ENCODE peak calls at places on chromosomes 1 and 21, in ten cellular contexts. One of them, this sample, is unnamed.

GRCh38 chr21:35438643-35439404 is 389.7 kb upstream of the RUNX1 start:
- DNase-seq in GM13977: peak
- DNase-seq in H9: no peak
- DNase-seq in foreskin fibroblast: no peak
- DNase-seq in progenitor cell of endocrine pancreas: no peak
- DNase-seq in B cell: peak
- DNase-seq in fibroblast of the aortic adventitia: peak
- DNase-seq in AG10803: no peak
- DNase-seq in lower leg skin: no peak
- DNase-seq in NB4: peak
- DNase-seq in this sample: peak

GRCh38 chr1:176884286-176884685 is 280.2 kb downstream of the ASTN1 start:
- DNase-seq in lower leg skin: peak
- DNase-seq in fibroblast of the aortic adventitia: no peak
- DNase-seq in progenitor cell of endocrine pancreas: no peak
- DNase-seq in NB4: no peak
- DNase-seq in B cell: no peak
- DNase-seq in H9: no peak
- DNase-seq in GM13977: no peak
- DNase-seq in foreskin fibroblast: no peak
- DNase-seq in AG10803: no peak
- DNase-seq in this sample: no peak

GRCh38 chr1:184755226-184756065 is 788 bp upstream of the EDEM3 start:
- DNase-seq in progenitor cell of endocrine pancreas: no peak
- DNase-seq in fibroblast of the aortic adventitia: no peak
- DNase-seq in H9: no peak
- DNase-seq in NB4: peak
- DNase-seq in B cell: no peak
- DNase-seq in GM13977: peak
- DNase-seq in lower leg skin: no peak
- DNase-seq in foreskin fibroblast: peak
- DNase-seq in AG10803: peak
- DNase-seq in this sample: no peak

GRCh38 chr1:40014812-40015594 is 25.5 kb upstream of the CAP1 start:
- DNase-seq in H9: no peak
- DNase-seq in NB4: no peak
- DNase-seq in AG10803: peak
- DNase-seq in progenitor cell of endocrine pancreas: no peak
- DNase-seq in fibroblast of the aortic adventitia: peak
- DNase-seq in foreskin fibroblast: peak
- DNase-seq in B cell: no peak
- DNase-seq in lower leg skin: no peak
- DNase-seq in GM13977: no peak
- DNase-seq in this sample: peak

GRCh38 chr1:97082160-97082848 is 360.7 kb downstream of the PTBP2 start:
- DNase-seq in B cell: no peak
- DNase-seq in fibroblast of the aortic adventitia: no peak
- DNase-seq in GM13977: no peak
- DNase-seq in foreskin fibroblast: no peak
- DNase-seq in progenitor cell of endocrine pancreas: no peak
- DNase-seq in NB4: no peak
- DNase-seq in AG10803: no peak
- DNase-seq in H9: no peak
- DNase-seq in lower leg skin: no peak
- DNase-seq in this sample: no peak

GRCh38 chr1:41331546-41331917 is 29.7 kb upstream of the FOXO6 start:
- DNase-seq in GM13977: no peak
- DNase-seq in AG10803: no peak
- DNase-seq in H9: no peak
- DNase-seq in foreskin fibroblast: no peak
- DNase-seq in fibroblast of the aortic adventitia: no peak
- DNase-seq in lower leg skin: no peak
- DNase-seq in NB4: no peak
- DNase-seq in B cell: no peak
- DNase-seq in progenitor cell of endocrine pancreas: no peak
- DNase-seq in this sample: no peak

GRCh38 chr1:157878059-157878458 is 36.5 kb upstream of the CD5L start:
- DNase-seq in GM13977: no peak
- DNase-seq in B cell: no peak
- DNase-seq in foreskin fibroblast: peak
- DNase-seq in NB4: peak
- DNase-seq in H9: peak
- DNase-seq in progenitor cell of endocrine pancreas: no peak
- DNase-seq in lower leg skin: no peak
- DNase-seq in AG10803: peak
- DNase-seq in fibroblast of the aortic adventitia: peak
- DNase-seq in this sample: peak

GRCh38 chr21:15604424-15604823 is 125.4 kb upstream of the USP25 start:
- DNase-seq in lower leg skin: no peak
- DNase-seq in progenitor cell of endocrine pancreas: no peak
- DNase-seq in B cell: no peak
- DNase-seq in H9: no peak
- DNase-seq in fibroblast of the aortic adventitia: peak
- DNase-seq in NB4: no peak
- DNase-seq in foreskin fibroblast: peak
- DNase-seq in GM13977: no peak
- DNase-seq in AG10803: peak
- DNase-seq in this sample: peak

GRCh38 chr1:167103236-167103894 is 9.5 kb downstream of the STYXL2 start:
- DNase-seq in lower leg skin: no peak
- DNase-seq in NB4: no peak
- DNase-seq in foreskin fibroblast: no peak
- DNase-seq in H9: peak
- DNase-seq in B cell: peak
- DNase-seq in GM13977: no peak
- DNase-seq in fibroblast of the aortic adventitia: no peak
- DNase-seq in AG10803: no peak
- DNase-seq in progenitor cell of endocrine pancreas: no peak
- DNase-seq in this sample: no peak

GRCh38 chr1:1360511-1361169 is 2.3 kb upstream of the MXRA8 start:
- DNase-seq in H9: no peak
- DNase-seq in AG10803: peak
- DNase-seq in progenitor cell of endocrine pancreas: peak
- DNase-seq in lower leg skin: peak
- DNase-seq in B cell: no peak
- DNase-seq in fibroblast of the aortic adventitia: peak
- DNase-seq in NB4: no peak
- DNase-seq in GM13977: no peak
- DNase-seq in foreskin fibroblast: peak
- DNase-seq in this sample: peak

GRCh38 chr1:190170321-190170720 is 307.3 kb downstream of the BRINP3 start:
- DNase-seq in foreskin fibroblast: peak
- DNase-seq in NB4: no peak
- DNase-seq in B cell: no peak
- DNase-seq in GM13977: no peak
- DNase-seq in fibroblast of the aortic adventitia: peak
- DNase-seq in H9: no peak
- DNase-seq in AG10803: no peak
- DNase-seq in lower leg skin: no peak
- DNase-seq in progenitor cell of endocrine pancreas: no peak
- DNase-seq in this sample: peak

GRCh38 chr1:65075123-65075976 is 72.7 kb upstream of the AK4 start:
- DNase-seq in GM13977: peak
- DNase-seq in progenitor cell of endocrine pancreas: peak
- DNase-seq in AG10803: peak
- DNase-seq in B cell: peak
- DNase-seq in foreskin fibroblast: peak
- DNase-seq in fibroblast of the aortic adventitia: peak
- DNase-seq in lower leg skin: no peak
- DNase-seq in H9: peak
- DNase-seq in NB4: peak
- DNase-seq in this sample: peak

GRCh38 chr1:170929835-170930554 is 5.3 kb upstream of the MROH9 start:
- DNase-seq in fibroblast of the aortic adventitia: peak
- DNase-seq in progenitor cell of endocrine pancreas: peak
- DNase-seq in AG10803: peak
- DNase-seq in H9: peak
- DNase-seq in foreskin fibroblast: peak
- DNase-seq in NB4: peak
- DNase-seq in B cell: no peak
- DNase-seq in GM13977: peak
- DNase-seq in lower leg skin: no peak
- DNase-seq in this sample: peak

DNA sequence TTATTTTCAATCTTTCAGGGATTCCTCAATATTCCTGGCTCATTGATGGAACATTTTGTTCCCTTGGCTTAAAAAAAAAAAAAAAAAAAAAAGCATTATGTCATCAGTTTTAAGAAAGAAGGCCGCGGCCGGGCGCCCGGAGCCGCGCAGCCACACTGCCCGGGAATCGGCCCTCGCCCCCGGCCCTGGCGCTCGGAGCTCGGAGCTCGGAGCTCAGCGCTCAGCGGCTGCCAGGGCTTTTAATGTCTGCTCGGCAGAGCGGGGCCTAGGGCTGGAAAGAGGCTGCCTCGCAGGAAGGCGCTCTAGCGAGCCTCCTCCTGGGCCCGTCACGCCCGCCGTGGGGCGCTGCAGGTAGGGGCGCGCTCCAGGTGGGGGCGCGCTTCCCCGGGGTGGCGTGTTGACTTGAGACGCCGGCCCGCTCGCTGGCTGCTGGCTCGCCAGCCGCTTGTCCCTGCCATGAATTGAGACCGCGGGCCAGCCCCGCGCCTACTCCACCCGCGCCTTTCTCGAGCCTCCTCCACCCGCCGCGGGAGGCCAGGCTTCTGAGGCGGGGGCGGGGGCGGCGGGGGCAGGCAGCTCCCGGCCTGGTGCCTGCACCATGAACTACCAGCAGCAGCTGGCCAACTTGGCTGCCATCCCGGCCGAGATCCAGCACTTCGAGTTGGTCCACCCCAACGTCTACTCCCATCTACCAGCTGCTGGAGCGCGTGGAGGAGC is 5.4 kb upstream of the TDRD5 start:
- DNase-seq in H9: peak
- DNase-seq in foreskin fibroblast: peak
- DNase-seq in GM13977: peak
- DNase-seq in AG10803: peak
- DNase-seq in NB4: no peak
- DNase-seq in fibroblast of the aortic adventitia: peak
- DNase-seq in B cell: no peak
- DNase-seq in progenitor cell of endocrine pancreas: peak
- DNase-seq in lower leg skin: peak
- DNase-seq in this sample: no peak
- TF ChIP-seq CTCF in H9: peak
- TF ChIP-seq CTCF in foreskin fibroblast: peak
- TF ChIP-seq CTCF in GM13977: peak
- TF ChIP-seq CTCF in AG10803: no peak
- TF ChIP-seq CTCF in NB4: no peak
- TF ChIP-seq CTCF in fibroblast of the aortic adventitia: no peak
- TF ChIP-seq CTCF in B cell: no peak
- TF ChIP-seq CTCF in progenitor cell of endocrine pancreas: peak
- TF ChIP-seq CTCF in lower leg skin: no peak
- TF ChIP-seq CTCF in this sample: peak

DNA sequence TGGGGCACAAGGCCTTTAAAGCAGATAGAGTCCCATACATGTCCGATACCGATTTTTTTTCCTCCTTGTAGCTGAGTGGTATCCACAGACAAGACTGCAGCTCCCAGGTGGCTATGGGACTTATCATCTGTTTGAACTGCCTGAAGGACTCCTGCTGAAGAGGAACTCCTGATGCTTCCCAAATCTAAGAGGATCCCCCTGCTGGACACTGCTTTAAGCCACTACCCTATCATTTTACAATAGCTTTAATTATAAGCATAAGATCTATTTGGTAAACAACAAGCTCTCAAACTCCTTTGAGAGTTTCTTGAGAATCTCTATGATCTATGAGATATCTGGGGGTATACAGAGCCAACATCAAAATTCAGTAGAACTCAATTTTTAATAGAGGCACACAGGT is 11.7 kb downstream of the NDC1 start:
- DNase-seq in GM13977: no peak
- DNase-seq in NB4: peak
- DNase-seq in lower leg skin: no peak
- DNase-seq in foreskin fibroblast: peak
- DNase-seq in H9: no peak
- DNase-seq in B cell: no peak
- DNase-seq in progenitor cell of endocrine pancreas: no peak
- DNase-seq in fibroblast of the aortic adventitia: peak
- DNase-seq in AG10803: peak
- DNase-seq in this sample: peak
- TF ChIP-seq CTCF in GM13977: no peak
- TF ChIP-seq CTCF in NB4: peak
- TF ChIP-seq CTCF in lower leg skin: no peak
- TF ChIP-seq CTCF in foreskin fibroblast: peak
- TF ChIP-seq CTCF in H9: peak
- TF ChIP-seq CTCF in B cell: no peak
- TF ChIP-seq CTCF in progenitor cell of endocrine pancreas: no peak
- TF ChIP-seq CTCF in fibroblast of the aortic adventitia: peak
- TF ChIP-seq CTCF in AG10803: peak
- TF ChIP-seq CTCF in this sample: peak

GRCh38 chr1:111569913-111570312 is 49.7 kb upstream of the RAP1A start:
- DNase-seq in progenitor cell of endocrine pancreas: no peak
- DNase-seq in lower leg skin: no peak
- DNase-seq in H9: no peak
- DNase-seq in GM13977: no peak
- DNase-seq in foreskin fibroblast: no peak
- DNase-seq in B cell: no peak
- DNase-seq in AG10803: no peak
- DNase-seq in fibroblast of the aortic adventitia: no peak
- DNase-seq in NB4: no peak
- DNase-seq in this sample: no peak

GRCh38 chr1:111571239-111571638 is 48.4 kb upstream of the RAP1A start:
- DNase-seq in GM13977: no peak
- DNase-seq in fibroblast of the aortic adventitia: no peak
- DNase-seq in AG10803: no peak
- DNase-seq in foreskin fibroblast: no peak
- DNase-seq in NB4: no peak
- DNase-seq in lower leg skin: no peak
- DNase-seq in progenitor cell of endocrine pancreas: no peak
- DNase-seq in H9: no peak
- DNase-seq in B cell: no peak
- DNase-seq in this sample: no peak

GRCh38 chr1:111571987-111572386 is 47.6 kb upstream of the RAP1A start:
- DNase-seq in foreskin fibroblast: peak
- DNase-seq in NB4: no peak
- DNase-seq in progenitor cell of endocrine pancreas: no peak
- DNase-seq in lower leg skin: no peak
- DNase-seq in B cell: no peak
- DNase-seq in H9: no peak
- DNase-seq in GM13977: no peak
- DNase-seq in fibroblast of the aortic adventitia: peak
- DNase-seq in AG10803: peak
- DNase-seq in this sample: peak

GRCh38 chr1:111568160-111568559 is 51.4 kb upstream of the RAP1A start:
- DNase-seq in lower leg skin: no peak
- DNase-seq in NB4: no peak
- DNase-seq in foreskin fibroblast: no peak
- DNase-seq in progenitor cell of endocrine pancreas: no peak
- DNase-seq in B cell: no peak
- DNase-seq in AG10803: no peak
- DNase-seq in fibroblast of the aortic adventitia: no peak
- DNase-seq in GM13977: no peak
- DNase-seq in H9: no peak
- DNase-seq in this sample: no peak

GRCh38 chr1:111570781-111571181 is 48.8 kb upstream of the RAP1A start:
- DNase-seq in fibroblast of the aortic adventitia: no peak
- DNase-seq in foreskin fibroblast: no peak
- DNase-seq in B cell: peak
- DNase-seq in lower leg skin: no peak
- DNase-seq in NB4: peak
- DNase-seq in H9: peak
- DNase-seq in progenitor cell of endocrine pancreas: no peak
- DNase-seq in GM13977: peak
- DNase-seq in AG10803: no peak
- DNase-seq in this sample: peak
- TF ChIP-seq CTCF in fibroblast of the aortic adventitia: peak
- TF ChIP-seq CTCF in foreskin fibroblast: no peak
- TF ChIP-seq CTCF in B cell: peak
- TF ChIP-seq CTCF in lower leg skin: no peak
- TF ChIP-seq CTCF in NB4: peak
- TF ChIP-seq CTCF in H9: peak
- TF ChIP-seq CTCF in progenitor cell of endocrine pancreas: peak
- TF ChIP-seq CTCF in GM13977: peak
- TF ChIP-seq CTCF in AG10803: peak
- TF ChIP-seq CTCF in this sample: peak

GRCh38 chr1:182484531-182485257 is 34.7 kb downstream of the RGSL1 start:
- DNase-seq in foreskin fibroblast: no peak
- DNase-seq in fibroblast of the aortic adventitia: no peak
- DNase-seq in lower leg skin: no peak
- DNase-seq in H9: peak
- DNase-seq in B cell: peak
- DNase-seq in progenitor cell of endocrine pancreas: peak
- DNase-seq in AG10803: no peak
- DNase-seq in GM13977: peak
- DNase-seq in NB4: peak
- DNase-seq in this sample: no peak
- TF ChIP-seq CTCF in foreskin fibroblast: no peak
- TF ChIP-seq CTCF in fibroblast of the aortic adventitia: no peak
- TF ChIP-seq CTCF in lower leg skin: no peak
- TF ChIP-seq CTCF in H9: peak
- TF ChIP-seq CTCF in B cell: peak
- TF ChIP-seq CTCF in progenitor cell of endocrine pancreas: peak
- TF ChIP-seq CTCF in AG10803: peak
- TF ChIP-seq CTCF in GM13977: peak
- TF ChIP-seq CTCF in NB4: peak
- TF ChIP-seq CTCF in this sample: no peak

This sample was measured in IMR-90.